ENCODE peak calls at places on chromosome 2, in five cellular contexts. W, E, Z, F and Q are unnamed samples.

GRCh38 chr2:190837991-190838390 is 42.6 kb upstream of the GLS start:
- DNase-seq in F (no peak), W (no peak), E (no peak), Z (no peak), Q (no peak)

GRCh38 chr2:108935231-108935863 is 53.7 kb downstream of the EDAR start:
- DNase-seq in W (no peak), F (no peak), Z (peak), E (no peak), Q (no peak)

GRCh38 chr2:157932480-157933205 is 56.5 kb upstream of the ACVR1 start:
- DNase-seq in E (no peak), F (no peak), Z (no peak), W (peak), Q (no peak)

GRCh38 chr2:231807020-231807419 is 20.8 kb downstream of the COPS7B start:
- DNase-seq in W (no peak), E (no peak), F (no peak), Z (no peak), Q (no peak)

GRCh38 chr2:62760555-62760954 is 55.0 kb downstream of the EHBP1 start:
- DNase-seq in W (no peak), Z (no peak), E (no peak), F (peak), Q (no peak)

GRCh38 chr2:202815548-202816420 is 55.8 kb downstream of the ICA1L start:
- DNase-seq in W (no peak), Z (no peak), E (no peak), F (peak), Q (no peak)

GRCh38 chr2:239223330-239224248 is 177.2 kb downstream of the HDAC4 start:
- DNase-seq in E (no peak), W (peak), F (no peak), Z (peak), Q (peak)

GRCh38 chr2:30332791-30333453 is 101.6 kb downstream of the LBH start:
- DNase-seq in Z (no peak), W (no peak), E (no peak), F (no peak), Q (no peak)

GRCh38 chr2:203177361-203177760 is 61.5 kb upstream of the CYP20A1 start:
- DNase-seq in Z (no peak), W (no peak), E (no peak), F (no peak), Q (no peak)

GRCh38 chr2:105323117-105323516 is 6.4 kb downstream of the TGFBRAP1 start:
- DNase-seq in E (no peak), W (no peak), F (no peak), Z (no peak), Q (no peak)

GRCh38 chr2:33134086-33134763 is 187.5 kb downstream of the LTBP1 start:
- DNase-seq in E (peak), Z (no peak), F (peak), W (peak), Q (peak)

DNA sequence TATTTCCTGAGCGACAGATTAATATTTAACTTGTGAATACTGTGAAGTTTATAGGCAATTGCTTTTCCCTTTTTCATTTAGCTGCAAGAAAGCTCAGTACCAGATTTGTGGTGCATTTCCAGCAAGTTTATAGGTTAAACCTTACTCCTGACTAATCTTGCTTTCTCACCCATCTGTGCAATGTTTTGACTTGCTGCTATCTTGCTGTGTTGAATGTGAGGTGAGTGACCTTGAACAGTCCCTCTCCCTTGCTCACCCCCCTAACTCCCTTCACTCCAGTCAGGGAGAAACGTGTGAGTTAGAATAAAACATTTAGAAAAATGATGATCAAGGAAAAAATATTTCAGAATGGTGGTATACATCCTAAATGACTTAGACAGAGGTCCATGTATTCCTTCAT is 39.8 kb upstream of the PARD3B start:
- DNase-seq in F (no peak), W (no peak), Z (no peak), E (no peak), Q (no peak)
- H3K4me3 ChIP-seq in F (no peak), W (no peak), Z (no peak), E (no peak), Q (no peak)

GRCh38 chr2:189143930-189144329 is 35.6 kb downstream of the COL5A2 start:
- DNase-seq in W (peak), E (no peak), Z (no peak), F (peak), Q (no peak)

GRCh38 chr2:189147361-189147760 is 32.2 kb downstream of the COL5A2 start:
- DNase-seq in Z (no peak), W (no peak), F (peak), E (no peak), Q (no peak)

GRCh38 chr2:189142893-189143759 is 36.4 kb downstream of the COL5A2 start:
- DNase-seq in F (peak), E (no peak), W (peak), Z (no peak), Q (peak)

GRCh38 chr2:189146553-189146952 is 33.0 kb downstream of the COL5A2 start:
- DNase-seq in Z (no peak), E (no peak), W (no peak), F (no peak), Q (no peak)

GRCh38 chr2:189144700-189145211 is 34.8 kb downstream of the COL5A2 start:
- DNase-seq in Z (no peak), W (no peak), F (peak), E (no peak), Q (no peak)
- H3K4me3 ChIP-seq in Z (no peak), W (no peak), F (no peak), E (no peak), Q (no peak)

GRCh38 chr2:118906186-118906585 is 35.8 kb upstream of the MARCO start:
- DNase-seq in F (no peak), Z (no peak), E (no peak), W (no peak), Q (no peak)
- H3K4me3 ChIP-seq in F (no peak), Z (no peak), E (no peak), W (no peak), Q (no peak)

GRCh38 chr2:19351914-19352697 is 6.3 kb downstream of the OSR1 start:
- DNase-seq in W (no peak), E (no peak), Z (no peak), F (no peak), Q (no peak)
- H3K4me3 ChIP-seq in W (no peak), E (peak), Z (no peak), F (no peak), Q (no peak)

GRCh38 chr2:174730530-174731018 is 33.7 kb downstream of the CHRNA1 start:
- DNase-seq in W (no peak), Z (no peak), F (no peak), E (no peak), Q (no peak)
- H3K4me3 ChIP-seq in W (no peak), Z (no peak), F (peak), E (peak), Q (peak)

DNA sequence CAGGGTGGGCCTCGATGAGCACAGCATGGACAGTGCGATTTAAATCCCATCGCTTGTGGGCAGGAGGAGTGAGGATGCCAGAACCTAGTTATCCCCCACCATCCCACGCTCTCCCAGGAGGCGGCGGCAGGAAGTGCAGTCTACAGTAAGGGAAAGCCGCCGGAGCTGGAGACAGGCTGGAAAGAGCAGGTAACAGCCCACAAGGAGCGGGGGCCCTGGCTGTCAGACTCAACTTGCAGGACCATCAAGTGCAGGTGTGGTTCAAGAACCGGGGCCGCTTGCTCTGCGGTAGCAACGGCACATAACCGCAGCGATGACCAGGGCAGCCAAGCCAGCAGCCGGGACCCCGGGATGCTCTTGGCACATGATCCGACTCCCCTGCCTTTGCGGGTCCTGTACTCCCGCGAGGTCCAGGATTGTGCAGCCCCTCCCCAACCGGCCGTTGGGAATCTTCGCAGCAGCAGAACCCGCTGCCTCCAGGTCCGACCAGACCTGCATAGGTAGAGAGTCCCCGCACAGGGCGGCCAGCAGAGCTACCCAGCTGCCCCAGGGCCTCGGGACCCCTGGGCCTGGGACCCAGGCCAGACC is 82.1 kb downstream of the BIN1 start:
- DNase-seq in W (peak), E (no peak), Z (no peak), F (no peak), Q (peak)
- H3K4me3 ChIP-seq in W (peak), E (peak), Z (peak), F (peak), Q (peak)

GRCh38 chr2:204575463-204575862 is 30.2 kb downstream of the PARD3B start:
- DNase-seq in Z (no peak), W (no peak), F (no peak), E (no peak), Q (no peak)

GRCh38 chr2:204571041-204571440 is 25.8 kb downstream of the PARD3B start:
- DNase-seq in Z (no peak), W (no peak), F (no peak), E (no peak), Q (no peak)

GRCh38 chr2:204574473-204574872 is 29.2 kb downstream of the PARD3B start:
- DNase-seq in F (no peak), Z (no peak), E (no peak), W (peak), Q (no peak)

GRCh38 chr2:204570449-204570848 is 25.2 kb downstream of the PARD3B start:
- DNase-seq in Z (no peak), F (no peak), E (no peak), W (no peak), Q (no peak)

GRCh38 chr2:204571911-204572310 is 26.6 kb downstream of the PARD3B start:
- DNase-seq in W (no peak), Z (no peak), E (no peak), F (no peak), Q (no peak)
- H3K4me3 ChIP-seq in W (no peak), Z (no peak), E (no peak), F (no peak), Q (no peak)